ENCODE peak calls at places on chromosome 9, in four cellular contexts. One of them, this sample, is unnamed.

GRCh38 chr9:88567870-88568269 is 32.9 kb downstream of the NXNL2 start:
- DNase-seq in left lung: no peak
- DNase-seq in brain microvascular endothelial cell: no peak
- DNase-seq in tibial artery: no peak
- DNase-seq in this sample: no peak

GRCh38 chr9:13513710-13514444 is 234.4 kb upstream of the MPDZ start:
- DNase-seq in left lung: no peak
- DNase-seq in brain microvascular endothelial cell: peak
- DNase-seq in tibial artery: no peak
- DNase-seq in this sample: no peak

GRCh38 chr9:99385814-99386279 is 163.8 kb downstream of the SEC61B start:
- DNase-seq in left lung: peak
- DNase-seq in brain microvascular endothelial cell: no peak
- DNase-seq in tibial artery: no peak
- DNase-seq in this sample: no peak

GRCh38 chr9:87793292-87793691 is 67.4 kb downstream of the CTSL start:
- DNase-seq in left lung: no peak
- DNase-seq in brain microvascular endothelial cell: peak
- DNase-seq in tibial artery: no peak
- DNase-seq in this sample: no peak

GRCh38 chr9:85332487-85332886 is 409.3 kb downstream of the AGTPBP1 start:
- DNase-seq in left lung: no peak
- DNase-seq in brain microvascular endothelial cell: no peak
- DNase-seq in tibial artery: no peak
- DNase-seq in this sample: no peak

GRCh38 chr9:125513634-125514413 is 193.2 kb downstream of the MAPKAP1 start:
- DNase-seq in left lung: no peak
- DNase-seq in brain microvascular endothelial cell: peak
- DNase-seq in tibial artery: no peak
- DNase-seq in this sample: no peak

GRCh38 chr9:95836072-95836471 is 39.4 kb upstream of the ERCC6L2 start:
- DNase-seq in left lung: no peak
- DNase-seq in brain microvascular endothelial cell: peak
- DNase-seq in tibial artery: no peak
- DNase-seq in this sample: no peak

GRCh38 chr9:134514503-134514902 is 127.1 kb upstream of the COL5A1 start:
- DNase-seq in left lung: no peak
- DNase-seq in brain microvascular endothelial cell: no peak
- DNase-seq in tibial artery: no peak
- DNase-seq in this sample: no peak

GRCh38 chr9:131095666-131096489 is 453 bp upstream of the AIF1L start:
- DNase-seq in left lung: no peak
- DNase-seq in brain microvascular endothelial cell: no peak
- DNase-seq in tibial artery: no peak
- DNase-seq in this sample: no peak

GRCh38 chr9:12775373-12775962 is 648 bp downstream of the LURAP1L start:
- DNase-seq in left lung: peak
- DNase-seq in brain microvascular endothelial cell: peak
- DNase-seq in tibial artery: no peak
- DNase-seq in this sample: no peak

GRCh38 chr9:80285325-80285724 is 713.6 kb downstream of the TLE4 start:
- DNase-seq in left lung: no peak
- DNase-seq in brain microvascular endothelial cell: peak
- DNase-seq in tibial artery: no peak
- DNase-seq in this sample: no peak

GRCh38 chr9:116978155-116978554 is 291.1 kb downstream of the TRIM32 start:
- DNase-seq in left lung: no peak
- DNase-seq in brain microvascular endothelial cell: no peak
- DNase-seq in tibial artery: no peak
- DNase-seq in this sample: no peak

GRCh38 chr9:89408628-89409101 is 89.2 kb downstream of the SEMA4D start:
- DNase-seq in left lung: no peak
- DNase-seq in brain microvascular endothelial cell: no peak
- DNase-seq in tibial artery: no peak
- DNase-seq in this sample: no peak

GRCh38 chr9:130930804-130931349 is 8.2 kb downstream of the FIBCD1 start:
- DNase-seq in left lung: peak
- DNase-seq in brain microvascular endothelial cell: no peak
- DNase-seq in tibial artery: no peak
- DNase-seq in this sample: no peak

GRCh38 chr9:126965077-126965476 is 50.5 kb downstream of the RALGPS1 start:
- DNase-seq in left lung: no peak
- DNase-seq in brain microvascular endothelial cell: no peak
- DNase-seq in tibial artery: no peak
- DNase-seq in this sample: no peak

GRCh38 chr9:76873821-76874220 is 32.1 kb downstream of the PRUNE2 start:
- DNase-seq in left lung: no peak
- DNase-seq in brain microvascular endothelial cell: no peak
- DNase-seq in tibial artery: no peak
- DNase-seq in this sample: no peak

GRCh38 chr9:89678394-89679005 is 73.7 kb downstream of the GADD45G start:
- DNase-seq in left lung: no peak
- DNase-seq in brain microvascular endothelial cell: no peak
- DNase-seq in tibial artery: no peak
- DNase-seq in this sample: no peak

GRCh38 chr9:122195875-122196274 is 32.9 kb downstream of the LHX6 start:
- DNase-seq in left lung: no peak
- DNase-seq in brain microvascular endothelial cell: no peak
- DNase-seq in tibial artery: no peak
- DNase-seq in this sample: no peak

GRCh38 chr9:121584421-121584820 is 67.0 kb upstream of the DAB2IP start:
- DNase-seq in left lung: no peak
- DNase-seq in brain microvascular endothelial cell: no peak
- DNase-seq in tibial artery: no peak
- DNase-seq in this sample: no peak

GRCh38 chr9:89349607-89350006 is 31.3 kb downstream of the SECISBP2 start:
- DNase-seq in left lung: no peak
- DNase-seq in brain microvascular endothelial cell: no peak
- DNase-seq in tibial artery: no peak
- DNase-seq in this sample: no peak

GRCh38 chr9:111276723-111277122 is 53.3 kb downstream of the OR2K2 start:
- DNase-seq in left lung: no peak
- DNase-seq in brain microvascular endothelial cell: no peak
- DNase-seq in tibial artery: no peak
- DNase-seq in this sample: no peak

GRCh38 chr9:81183763-81184162 is 505.6 kb downstream of the TLE1 start:
- DNase-seq in left lung: no peak
- DNase-seq in brain microvascular endothelial cell: peak
- DNase-seq in tibial artery: no peak
- DNase-seq in this sample: no peak

GRCh38 chr9:109817846-109818472 is 38.0 kb downstream of the PALM2AKAP2 start:
- DNase-seq in left lung: no peak
- DNase-seq in brain microvascular endothelial cell: peak
- DNase-seq in tibial artery: peak
- DNase-seq in this sample: peak

GRCh38 chr9:131289301-131290038 is at the start of gene PLPP7:
- DNase-seq in left lung: no peak
- DNase-seq in brain microvascular endothelial cell: peak
- DNase-seq in tibial artery: peak
- DNase-seq in this sample: no peak

GRCh38 chr9:22237497-22238363 is 208.9 kb upstream of the DMRTA1 start:
- DNase-seq in left lung: no peak
- DNase-seq in brain microvascular endothelial cell: peak
- DNase-seq in tibial artery: no peak
- DNase-seq in this sample: no peak

GRCh38 chr9:5357431-5358105 is 17.9 kb upstream of the RLN1 start:
- DNase-seq in left lung: no peak
- DNase-seq in brain microvascular endothelial cell: no peak
- DNase-seq in tibial artery: no peak
- DNase-seq in this sample: no peak

GRCh38 chr9:124441291-124441690 is 9.0 kb upstream of the ADGRD2 start:
- DNase-seq in left lung: peak
- DNase-seq in brain microvascular endothelial cell: no peak
- DNase-seq in tibial artery: peak
- DNase-seq in this sample: no peak
- TF ChIP-seq CTCF in left lung: no peak
- TF ChIP-seq CTCF in brain microvascular endothelial cell: no peak
- TF ChIP-seq CTCF in tibial artery: no peak
- TF ChIP-seq CTCF in this sample: no peak

DNA sequence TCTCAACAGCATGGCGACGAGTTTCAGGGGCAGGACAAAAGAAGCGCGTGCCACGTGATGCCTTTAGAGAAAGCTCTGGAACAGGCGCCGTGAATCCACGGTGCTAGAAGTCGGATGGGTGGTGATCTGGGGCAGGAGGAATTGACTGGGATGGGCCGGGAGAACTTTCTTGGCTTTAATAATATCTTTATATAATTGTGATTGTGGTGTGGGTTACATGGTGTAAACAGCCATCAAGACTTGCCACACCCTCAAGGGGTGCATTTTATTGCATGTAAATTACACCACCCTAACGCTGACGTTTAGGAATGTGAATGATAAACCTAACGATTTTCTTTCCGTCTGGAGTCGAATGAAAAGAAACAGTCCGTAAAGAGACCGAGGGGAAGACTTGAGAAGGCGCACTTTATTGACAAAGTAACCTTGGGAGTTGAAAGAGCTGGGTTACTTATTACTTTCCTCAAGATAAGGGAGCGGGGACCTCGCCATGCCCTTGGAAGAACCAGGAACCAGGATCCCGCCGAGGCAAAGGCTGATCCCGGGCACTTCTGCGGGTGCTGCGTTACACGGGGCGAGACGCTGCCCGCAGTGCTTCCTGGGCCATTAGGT is 8.5 kb downstream of the NRARP start:
- DNase-seq in left lung: no peak
- DNase-seq in brain microvascular endothelial cell: no peak
- DNase-seq in tibial artery: no peak
- DNase-seq in this sample: no peak
- H3K4me3 ChIP-seq in left lung: peak
- H3K4me3 ChIP-seq in brain microvascular endothelial cell: no peak
- H3K4me3 ChIP-seq in tibial artery: no peak
- H3K4me3 ChIP-seq in this sample: no peak

DNA sequence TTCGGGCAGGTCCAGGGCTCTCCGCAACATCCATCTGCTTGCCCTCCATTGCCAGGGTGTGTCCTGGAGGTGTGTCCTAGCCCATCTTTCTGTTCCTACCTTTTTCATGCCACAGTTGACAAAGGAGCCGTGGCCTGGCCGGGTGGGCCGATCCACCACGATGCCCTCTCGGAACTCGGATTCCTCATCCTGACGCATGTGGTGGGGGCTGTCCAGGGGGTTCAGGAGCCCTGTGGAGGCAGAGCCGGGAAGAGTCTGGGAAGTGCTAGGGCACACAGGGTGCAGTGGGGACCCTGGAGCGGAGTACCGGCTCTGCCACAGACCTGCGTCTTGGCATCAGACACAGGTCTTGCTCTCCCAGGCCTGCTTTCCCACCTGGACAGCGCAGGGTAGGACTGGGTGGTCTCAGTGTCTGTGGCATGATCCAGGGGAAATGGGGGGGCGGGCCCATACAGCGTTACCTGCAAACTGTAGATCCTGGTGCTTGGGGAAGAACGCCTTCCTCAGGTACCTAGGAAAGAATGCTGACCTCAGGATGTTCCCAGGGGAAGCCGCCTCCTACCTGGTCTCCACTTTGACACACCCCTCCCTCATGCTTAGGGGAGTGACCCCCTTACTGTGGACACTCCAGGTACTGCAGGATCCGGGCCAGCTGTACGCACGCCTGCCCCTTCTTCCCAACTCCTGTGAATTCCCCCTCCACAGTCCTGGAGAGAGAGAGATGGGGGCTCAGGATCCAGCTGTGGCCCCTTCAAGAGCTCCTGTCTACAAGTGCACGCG is 3.5 kb downstream of the SPOUT1 start:
- DNase-seq in left lung: no peak
- DNase-seq in brain microvascular endothelial cell: no peak
- DNase-seq in tibial artery: no peak
- DNase-seq in this sample: no peak
- TF ChIP-seq CTCF in left lung: no peak
- TF ChIP-seq CTCF in brain microvascular endothelial cell: peak
- TF ChIP-seq CTCF in tibial artery: no peak
- TF ChIP-seq CTCF in this sample: peak

GRCh38 chr9:68710082-68710481 is 5.0 kb downstream of the PIP5K1B start:
- DNase-seq in left lung: no peak
- DNase-seq in brain microvascular endothelial cell: no peak
- DNase-seq in tibial artery: no peak
- DNase-seq in this sample: no peak

GRCh38 chr9:68711281-68711680 is 6.2 kb downstream of the PIP5K1B start:
- DNase-seq in left lung: no peak
- DNase-seq in brain microvascular endothelial cell: no peak
- DNase-seq in tibial artery: no peak
- DNase-seq in this sample: no peak

GRCh38 chr9:68708513-68708912 is 3.5 kb downstream of the PIP5K1B start:
- DNase-seq in left lung: no peak
- DNase-seq in brain microvascular endothelial cell: no peak
- DNase-seq in tibial artery: no peak
- DNase-seq in this sample: no peak

GRCh38 chr9:68708089-68708488 is 3.0 kb downstream of the PIP5K1B start:
- DNase-seq in left lung: no peak
- DNase-seq in brain microvascular endothelial cell: no peak
- DNase-seq in tibial artery: no peak
- DNase-seq in this sample: no peak

DNA sequence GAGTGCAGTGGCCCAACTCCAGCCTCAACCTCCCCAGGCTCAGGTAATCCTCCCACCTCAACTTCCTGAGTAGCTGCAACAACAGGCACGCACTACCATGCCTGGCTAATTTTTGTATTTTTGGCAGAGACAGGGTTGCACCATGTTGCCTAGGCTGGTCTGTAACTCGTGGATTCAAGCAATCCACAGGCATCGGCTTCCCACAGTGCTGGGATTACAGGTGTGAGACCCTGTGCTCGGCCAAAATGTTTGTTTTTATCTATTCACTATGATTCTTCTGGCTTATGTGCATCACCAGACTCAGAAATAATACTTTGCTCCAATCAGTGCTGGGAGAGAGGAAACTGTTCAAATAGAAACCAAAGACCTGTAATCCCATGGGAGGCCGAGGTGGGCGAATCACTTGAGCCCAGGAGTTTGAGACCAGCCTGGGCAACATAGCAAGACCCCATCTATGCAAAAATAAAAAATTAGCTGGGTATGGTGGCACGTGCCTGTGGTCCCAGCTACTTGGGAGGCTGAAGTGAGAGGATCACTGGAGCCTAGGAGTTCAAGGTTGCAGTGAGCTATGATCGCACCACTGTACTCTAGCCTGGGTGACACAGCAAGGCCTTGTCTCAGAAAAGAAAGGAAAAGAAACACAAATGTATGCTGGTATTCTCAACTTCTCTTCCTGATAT is 4.4 kb downstream of the PIP5K1B start:
- DNase-seq in left lung: no peak
- DNase-seq in brain microvascular endothelial cell: no peak
- DNase-seq in tibial artery: no peak
- DNase-seq in this sample: no peak
- H3K4me3 ChIP-seq in left lung: no peak
- H3K4me3 ChIP-seq in brain microvascular endothelial cell: no peak
- H3K4me3 ChIP-seq in tibial artery: no peak
- H3K4me3 ChIP-seq in this sample: no peak

GRCh38 chr9:18911714-18912342 is 121.2 kb downstream of the SAXO1 start:
- DNase-seq in left lung: no peak
- DNase-seq in brain microvascular endothelial cell: no peak
- DNase-seq in tibial artery: no peak
- DNase-seq in this sample: no peak
- TF ChIP-seq CTCF in left lung: no peak
- TF ChIP-seq CTCF in brain microvascular endothelial cell: no peak
- TF ChIP-seq CTCF in tibial artery: no peak
- TF ChIP-seq CTCF in this sample: no peak

GRCh38 chr9:104746285-104746684 is 1.2 kb upstream of the NIPSNAP3A start:
- DNase-seq in left lung: no peak
- DNase-seq in brain microvascular endothelial cell: no peak
- DNase-seq in tibial artery: no peak
- DNase-seq in this sample: no peak
- H3K4me3 ChIP-seq in left lung: no peak
- H3K4me3 ChIP-seq in brain microvascular endothelial cell: no peak
- H3K4me3 ChIP-seq in tibial artery: no peak
- H3K4me3 ChIP-seq in this sample: no peak

GRCh38 chr9:93035821-93036351 is 22.6 kb upstream of the SUSD3 start:
- DNase-seq in left lung: peak
- DNase-seq in brain microvascular endothelial cell: no peak
- DNase-seq in tibial artery: no peak
- DNase-seq in this sample: no peak
- TF ChIP-seq CTCF in left lung: no peak
- TF ChIP-seq CTCF in brain microvascular endothelial cell: no peak
- TF ChIP-seq CTCF in tibial artery: no peak
- TF ChIP-seq CTCF in this sample: no peak

This sample was measured in GM12864.